ENCODE peak calls at places on chromosomes 1 and 21, in six cellular contexts. N is NCI-H460; F is spleen; X is stimulated activated CD4-positive, alpha-beta T cell treated with anti-CD3 and anti-CD28 coated beads, TNF-alpha, amount 100 ng/mL, for 24 hours; Q is HEK293T; E is SJSA1. W is an unnamed sample.

GRCh38 chr1:26287033-26287711 is 7.3 kb downstream of the SH3BGRL3 start:
- DNase-seq in N (no peak), E (no peak), X (no peak), F (peak; percentile 93), Q (no peak), W (peak; percentile 42)

GRCh38 chr1:183278736-183279591 is 92.9 kb downstream of the LAMC2 start:
- DNase-seq in E (peak; percentile 89), N (peak; percentile 98), X (no peak), F (no peak), Q (no peak), W (no peak)

GRCh38 chr21:35014302-35015044 is 34.6 kb downstream of the RUNX1 start:
- DNase-seq in E (no peak), F (no peak), X (no peak), N (no peak), Q (no peak), W (no peak)

GRCh38 chr1:57156907-57157306 is 191.1 kb upstream of the C8B start:
- DNase-seq in E (no peak), F (no peak), X (no peak), N (no peak), Q (no peak), W (no peak)

GRCh38 chr1:36155560-36156328 is at the start of gene MAP7D1:
- DNase-seq in F (peak; percentile 97), E (peak; percentile 88), Q (peak; percentile 81), X (peak; percentile 66), N (peak; percentile 58), W (peak; percentile 79)

GRCh38 chr1:197985340-197985739 is 68.2 kb downstream of the LHX9 start:
- DNase-seq in E (no peak), F (no peak), X (no peak), N (no peak), Q (no peak), W (no peak)

GRCh38 chr1:228058172-228058980 is 24.1 kb upstream of the ARF1 start:
- DNase-seq in N (no peak), F (no peak), X (no peak), E (no peak), Q (no peak), W (peak; percentile 8)

GRCh38 chr1:226309398-226310122 is 596 bp upstream of the LIN9 start:
- DNase-seq in X (no peak), E (no peak), Q (no peak), N (no peak), F (no peak), W (peak; percentile 60)

W was measured in glutamatergic neuron.